ENCODE peak calls at places on chromosomes 1 and 21, in seven cellular contexts. C, W, D, N, O, S and G are unnamed samples.

GRCh38 chr1:233313434-233314155 is 13.9 kb upstream of the MAP3K21 start:
- DNase-seq in C (no peak), W (no peak), D (no peak), N (no peak), O (no peak), S (no peak), G (no peak)

GRCh38 chr1:212981571-212982328 is 31.4 kb downstream of the VASH2 start:
- DNase-seq in C (no peak), W (peak; percentile 32), D (peak; percentile 61), N (peak; percentile 41), O (no peak), S (no peak), G (no peak)

GRCh38 chr1:109185990-109186703 is 27.6 kb upstream of the SARS1 start:
- DNase-seq in C (no peak), W (no peak), D (no peak), N (peak; percentile 46), O (no peak), S (no peak), G (peak; percentile 35)

GRCh38 chr1:47523812-47524170 is 85.9 kb downstream of the FOXD2 start:
- DNase-seq in C (no peak), W (no peak), D (no peak), N (no peak), O (no peak), S (no peak), G (no peak)

GRCh38 chr21:44049606-44050005 is 37.5 kb downstream of the TRAPPC10 start:
- DNase-seq in C (no peak), W (no peak), D (no peak), N (no peak), O (no peak), S (no peak), G (no peak)

GRCh38 chr1:227793948-227794812 is 21.3 kb upstream of the PRSS38 start:
- DNase-seq in C (peak; percentile 85), W (peak; percentile 74), D (peak; percentile 67), N (peak; percentile 86), O (no peak), S (peak; percentile 54), G (no peak)

GRCh38 chr1:15155191-15155590 is 1.6 kb downstream of the TMEM51 start:
- DNase-seq in C (no peak), W (no peak), D (no peak), N (no peak), O (no peak), S (no peak), G (no peak)

GRCh38 chr1:213327318-213327667 is 276.3 kb downstream of the RPS6KC1 start:
- DNase-seq in C (peak; percentile 30), W (peak; percentile 29), D (no peak), N (no peak), O (no peak), S (no peak), G (no peak)

GRCh38 chr21:33981341-33982101 is 65.9 kb upstream of the ATP5PO start:
- DNase-seq in C (peak; percentile 29), W (no peak), D (peak; percentile 73), N (no peak), O (no peak), S (no peak), G (no peak)

GRCh38 chr1:213652109-213652508 is 335.7 kb upstream of the PROX1 start:
- DNase-seq in C (no peak), W (no peak), D (no peak), N (no peak), O (no peak), S (no peak), G (no peak)

GRCh38 chr1:175427625-175428024 is 235.0 kb upstream of the KIAA0040 start:
- DNase-seq in C (no peak), W (no peak), D (no peak), N (no peak), O (no peak), S (no peak), G (no peak)

DNA sequence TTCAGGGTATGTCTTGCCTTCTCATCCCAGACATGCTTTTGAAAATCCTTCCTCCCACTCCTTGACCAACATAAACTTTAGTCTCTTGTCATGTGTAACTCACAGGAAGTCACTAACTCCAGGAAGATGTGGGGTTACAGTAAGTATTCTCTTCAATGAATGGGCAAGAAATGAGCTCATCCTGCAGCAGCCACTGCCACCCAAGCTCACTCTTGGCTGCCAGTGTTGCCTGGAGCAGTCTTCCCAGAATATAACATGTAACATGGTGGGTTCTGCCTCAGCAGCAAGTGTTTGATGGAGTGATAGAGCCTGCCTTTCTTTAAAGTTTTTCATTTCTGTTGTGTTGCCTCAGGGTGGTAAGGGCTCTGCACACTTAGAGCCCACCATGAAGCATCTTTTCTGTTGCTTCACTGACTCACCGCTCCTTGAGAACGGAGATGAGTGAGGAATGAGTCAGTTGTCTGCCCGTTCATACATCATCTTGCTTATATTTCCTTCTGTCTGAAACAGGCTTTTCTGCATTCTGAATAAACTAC is 187.0 kb downstream of the TPR start:
- DNase-seq in C (no peak), W (no peak), D (no peak), N (no peak), O (no peak), S (no peak), G (no peak)
- H3K27ac ChIP-seq in C (no peak overlapping the region), W (no peak overlapping the region), D (no peak overlapping the region), N (no peak overlapping the region), O (no peak overlapping the region), S (no peak overlapping the region), G (no peak overlapping the region)

GRCh38 chr1:65425697-65426096 is 5.2 kb downstream of the LEPR start:
- DNase-seq in C (no peak), W (no peak), D (no peak), N (peak; percentile 45), O (no peak), S (no peak), G (no peak)
- H3K27ac ChIP-seq in C (no peak overlapping the region), W (no peak overlapping the region), D (no peak overlapping the region), N (peak overlapping the region; percentile 73), O (no peak overlapping the region), S (peak overlapping the region; percentile 10), G (no peak overlapping the region)

GRCh38 chr1:43548285-43549271 is 17.9 kb downstream of the PTPRF start:
- DNase-seq in C (no peak), W (no peak), D (no peak), N (no peak), O (no peak), S (no peak), G (no peak)
- H3K27ac ChIP-seq in C (peak overlapping the region; percentile 82), W (no peak overlapping the region), D (no peak overlapping the region), N (no peak overlapping the region), O (no peak overlapping the region), S (no peak overlapping the region), G (no peak overlapping the region)

DNA sequence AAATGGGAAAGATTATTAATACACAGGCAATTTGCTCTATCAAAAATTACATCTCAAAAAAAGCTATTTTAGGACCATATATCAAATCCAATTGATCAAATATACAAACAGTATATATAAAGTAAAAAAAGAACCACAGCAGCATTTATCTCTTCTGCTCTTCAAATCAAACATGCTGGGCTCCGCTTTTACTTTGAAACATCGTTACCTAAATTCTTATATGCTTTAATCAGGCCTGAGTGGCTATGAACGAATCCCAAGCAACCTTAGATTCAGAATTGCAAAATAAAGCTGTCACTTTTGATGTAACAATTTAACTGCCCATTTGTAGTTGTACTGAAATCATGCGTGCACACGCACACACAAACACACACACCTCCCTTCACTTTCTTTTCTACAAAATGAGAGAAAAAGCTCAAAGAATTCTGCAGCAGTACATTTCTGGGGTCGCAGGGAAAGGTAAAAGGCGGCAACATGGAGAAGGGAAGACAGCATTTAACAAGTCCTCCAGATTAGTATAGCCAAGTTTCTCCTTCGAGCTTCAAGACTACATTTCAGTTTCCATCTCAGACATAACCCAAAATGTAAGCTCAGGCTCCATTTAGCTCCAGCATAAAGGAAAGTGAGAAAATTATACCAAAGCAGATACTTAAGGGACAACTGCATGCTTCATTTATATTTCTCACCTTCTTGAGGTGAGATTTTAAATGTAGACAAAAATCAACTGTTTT is 92.2 kb upstream of the TTC39A start:
- DNase-seq in C (no peak), W (no peak), D (no peak), N (no peak), O (no peak), S (no peak), G (no peak)
- H3K27ac ChIP-seq in C (peak overlapping the region; percentile 25), W (peak overlapping the region; percentile 81), D (no peak overlapping the region), N (peak overlapping the region; percentile 24), O (no peak overlapping the region), S (no peak overlapping the region), G (no peak overlapping the region)

GRCh38 chr1:230186003-230186863 is 119.2 kb downstream of the GALNT2 start:
- DNase-seq in C (no peak), W (no peak), D (no peak), N (peak; percentile 80), O (no peak), S (no peak), G (no peak)

GRCh38 chr1:230187290-230187689 is 120.3 kb downstream of the GALNT2 start:
- DNase-seq in C (no peak), W (no peak), D (no peak), N (no peak), O (no peak), S (no peak), G (no peak)

GRCh38 chr1:230186874-230187273 is 119.8 kb downstream of the GALNT2 start:
- DNase-seq in C (no peak), W (no peak), D (no peak), N (no peak), O (no peak), S (no peak), G (no peak)

GRCh38 chr1:230188826-230189225 is 121.8 kb downstream of the GALNT2 start:
- DNase-seq in C (no peak), W (no peak), D (no peak), N (no peak), O (no peak), S (no peak), G (no peak)

GRCh38 chr1:230185076-230186001 is 118.3 kb downstream of the GALNT2 start:
- DNase-seq in C (no peak), W (no peak), D (no peak), N (no peak), O (no peak), S (no peak), G (no peak)
- H3K27ac ChIP-seq in C (no peak overlapping the region), W (peak overlapping the region; percentile 61), D (no peak overlapping the region), N (no peak overlapping the region), O (no peak overlapping the region), S (no peak overlapping the region), G (no peak overlapping the region)

DNA sequence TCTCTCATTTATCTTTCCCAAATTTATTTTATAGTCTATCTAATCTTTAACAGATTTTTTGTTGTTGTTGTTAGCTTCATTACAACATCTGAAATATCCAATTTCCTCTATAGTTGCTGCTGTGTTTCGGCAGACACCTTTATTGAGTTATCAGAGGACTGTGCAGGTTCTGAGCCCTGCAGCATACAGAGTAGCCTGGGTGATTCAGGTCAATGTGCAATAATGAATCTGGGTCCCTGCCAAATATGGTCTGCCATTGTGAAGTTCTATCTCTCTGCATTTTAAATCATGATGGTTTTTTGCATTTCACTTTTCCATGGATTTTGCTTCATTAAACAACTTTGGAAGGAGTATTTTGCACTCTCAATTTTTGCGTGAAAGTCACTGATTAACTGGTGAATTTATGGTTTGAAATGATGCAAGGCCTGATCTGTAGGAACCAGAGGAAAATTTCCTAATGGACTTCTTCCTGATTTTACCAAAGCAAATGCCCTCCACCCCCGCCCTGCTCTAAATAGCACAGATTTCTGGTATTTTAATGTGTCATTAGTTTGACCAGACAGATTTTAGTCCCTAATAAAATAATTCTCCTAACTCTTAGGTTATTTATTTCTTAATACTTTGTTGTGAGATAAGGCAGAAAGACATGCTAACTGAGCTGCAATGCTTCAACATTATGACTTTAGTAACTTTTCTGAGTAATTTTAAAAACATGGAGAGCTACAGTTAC is 402.3 kb downstream of the PTBP2 start:
- DNase-seq in C (peak; percentile 46), W (no peak), D (no peak), N (no peak), O (no peak), S (no peak), G (no peak)
- H3K27ac ChIP-seq in C (no peak overlapping the region), W (no peak overlapping the region), D (no peak overlapping the region), N (no peak overlapping the region), O (no peak overlapping the region), S (no peak overlapping the region), G (no peak overlapping the region)